ENCODE peak calls at places on chromosome 1, in nine cellular contexts. G is heart left ventricle; C is ovary; F is CD8-positive, alpha-beta T cell; V is fibroblast of lung; L is HepG2; K is GM23338; A is stomach; S is neural progenitor cell. X is an unnamed sample.

GRCh38 chr1:31476891-31477846 is 64.2 kb downstream of the SERINC2 start:
- DNase-seq in S (no peak), A (no peak), C (no peak), L (no peak), F (no peak), G (no peak), V (no peak), K (no peak), X (no peak)

GRCh38 chr1:7551442-7551841 is 219.7 kb upstream of the VAMP3 start:
- DNase-seq in F (no peak), V (no peak), S (no peak), G (peak; percentile 18), A (no peak), C (no peak), L (no peak), K (no peak), X (no peak)

GRCh38 chr1:83418558-83418957 is 580.4 kb downstream of the TTLL7 start:
- DNase-seq in G (no peak), S (no peak), F (no peak), V (no peak), L (no peak), C (no peak), A (no peak), K (no peak), X (no peak)

GRCh38 chr1:116418091-116418830 is 45.2 kb downstream of the ATP1A1 start:
- DNase-seq in G (peak; percentile 87), L (peak; percentile 61), K (peak; percentile 90), C (peak; percentile 82), F (peak; percentile 79), S (peak; percentile 84), A (peak; percentile 85), V (peak; percentile 82), X (peak; percentile 11)

GRCh38 chr1:106746448-106747085 is 309.9 kb upstream of the PRMT6 start:
- DNase-seq in L (no peak), F (no peak), K (peak; percentile 43), C (no peak), V (peak; percentile 2), A (no peak), G (no peak), S (peak; percentile 68), X (no peak)

GRCh38 chr1:170114916-170115315 is 30.8 kb upstream of the NTMT2 start:
- DNase-seq in K (peak; percentile 18), L (no peak), A (no peak), F (no peak), G (no peak), V (peak; percentile 39), S (peak; percentile 57), C (no peak), X (no peak)

GRCh38 chr1:202811296-202812175 is 782 bp downstream of the PCAT6 start:
- DNase-seq in K (peak; percentile 67), A (no peak), V (peak; percentile 8), G (peak; percentile 32), F (no peak), L (peak; percentile 29), S (no peak), C (peak; percentile 31), X (no peak)

GRCh38 chr1:237799762-237800474 is 90.8 kb downstream of the ZP4 start:
- DNase-seq in F (no peak), G (peak; percentile 53), A (peak; percentile 77), V (peak; percentile 34), K (peak; percentile 90), S (peak; percentile 47), C (no peak), L (peak; percentile 43), X (no peak)

GRCh38 chr1:212311836-212312497 is 26.8 kb downstream of the PPP2R5A start:
- DNase-seq in G (no peak), L (no peak), V (no peak), S (no peak), A (no peak), K (no peak), F (no peak), C (no peak), X (no peak)

GRCh38 chr1:245475116-245475515 is 320.3 kb downstream of the KIF26B start:
- DNase-seq in L (no peak), C (no peak), V (peak; percentile 59), S (no peak), G (no peak), A (no peak), F (no peak), K (no peak), X (no peak)

GRCh38 chr1:173430707-173431662 is 46.1 kb upstream of the PRDX6 start:
- DNase-seq in V (peak; percentile 93), L (peak; percentile 76), C (peak; percentile 91), K (peak; percentile 98), A (peak; percentile 95), G (peak; percentile 88), F (peak; percentile 76), S (peak; percentile 95), X (peak; percentile 78)

GRCh38 chr1:79981483-79981882 is 975.0 kb upstream of the ADGRL4 start:
- DNase-seq in G (peak; percentile 16), F (no peak), L (no peak), C (no peak), V (no peak), K (no peak), A (no peak), S (no peak), X (no peak)

GRCh38 chr1:203281851-203282661 is 23.3 kb upstream of the BTG2 start:
- DNase-seq in A (no peak), C (no peak), V (no peak), G (peak; percentile 53), S (no peak), F (no peak), L (peak; percentile 29), K (no peak), X (no peak)

GRCh38 chr1:65476327-65476726 is 55.9 kb downstream of the LEPR start:
- DNase-seq in L (peak; percentile 75), V (no peak), G (no peak), S (no peak), C (no peak), A (no peak), K (no peak), F (no peak), X (no peak)

GRCh38 chr1:18479484-18479883 is 1.2 kb upstream of the KLHDC7A start:
- DNase-seq in K (no peak), V (no peak), L (no peak), S (no peak), F (no peak), G (no peak), A (no peak), C (no peak), X (no peak)

DNA sequence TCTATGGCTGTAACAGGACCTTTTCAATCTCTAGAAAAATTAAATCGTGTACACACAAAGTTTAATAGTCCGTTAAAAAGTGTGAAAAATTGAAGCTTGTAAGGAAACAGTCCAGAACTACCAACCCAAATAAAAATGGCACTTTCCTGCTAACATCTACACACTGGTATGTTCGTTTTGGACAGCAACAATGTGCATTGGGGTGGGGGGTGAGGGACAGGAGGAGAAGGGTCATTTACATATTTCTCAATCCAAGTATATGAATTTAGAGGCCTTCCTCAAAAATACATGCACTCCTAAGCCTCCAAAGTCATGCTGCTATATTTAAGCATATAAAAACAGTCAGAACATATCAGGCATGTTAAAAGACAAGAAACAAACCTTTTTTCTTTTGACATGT is 2.5 kb downstream of the PPP1R15B start:
- DNase-seq in A (no peak), S (no peak), L (no peak), G (no peak), F (no peak), C (no peak), V (no peak), K (no peak), X (no peak)
- H3K4me1 ChIP-seq in A (peaks cover 25% of the 10 kb centered on the region), S (peaks cover 7% of the 10 kb centered on the region), L (peaks cover 32% of the 10 kb centered on the region), G (peaks cover 27% of the 10 kb centered on the region), F (peaks cover 21% of the 10 kb centered on the region), C (peaks cover 3% of the 10 kb centered on the region), V (peaks cover 2% of the 10 kb centered on the region), K (peaks cover 5% of the 10 kb centered on the region), X (peaks cover 27% of the 10 kb centered on the region)

GRCh38 chr1:35454616-35455015 is 102.6 kb downstream of the KIAA0319L start:
- DNase-seq in C (no peak), A (no peak), K (no peak), G (no peak), S (no peak), V (peak; percentile 82), F (no peak), L (peak; percentile 23), X (no peak)

GRCh38 chr1:35452086-35452485 is 105.1 kb downstream of the KIAA0319L start:
- DNase-seq in K (peak; percentile 10), C (no peak), S (no peak), V (peak; percentile 93), L (no peak), A (peak; percentile 59), G (peak; percentile 73), F (no peak), X (no peak)

GRCh38 chr1:35451125-35451528 is 106.1 kb downstream of the KIAA0319L start:
- DNase-seq in C (peak; percentile 76), S (peak; percentile 83), L (peak; percentile 55), G (peak; percentile 80), F (peak; percentile 62), K (peak; percentile 85), A (peak; percentile 87), V (peak; percentile 87), X (peak; percentile 66)

GRCh38 chr1:35449334-35450008 is 107.7 kb downstream of the KIAA0319L start:
- DNase-seq in C (no peak), G (no peak), A (no peak), L (no peak), F (no peak), V (peak; percentile 98), K (no peak), S (no peak), X (no peak)

DNA sequence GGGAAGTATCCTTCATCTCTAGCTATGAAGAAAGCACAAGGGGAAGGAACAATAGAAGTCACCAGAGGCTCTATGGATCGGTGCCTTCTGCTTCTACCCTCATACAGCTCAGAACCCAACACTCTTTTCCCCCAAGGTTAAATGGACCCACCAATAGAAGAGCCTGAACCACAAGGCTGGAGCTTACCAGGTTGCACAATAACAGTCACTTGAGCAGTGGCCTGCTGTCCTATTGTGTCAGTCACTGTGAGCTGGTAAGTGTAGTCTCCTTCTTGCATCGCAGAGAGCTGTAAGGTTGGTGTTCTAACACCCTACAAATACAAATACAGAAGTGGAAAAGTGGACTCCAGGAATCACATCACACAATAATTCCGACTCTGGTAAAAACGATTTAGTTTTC is 103.0 kb downstream of the KIAA0319L start:
- DNase-seq in K (no peak), S (no peak), F (no peak), C (no peak), G (no peak), A (no peak), V (no peak), L (no peak), X (no peak)
- H3K4me3 ChIP-seq in K (no peak overlapping the region), S (no peak overlapping the region), F (no peak overlapping the region), C (no peak overlapping the region), G (no peak overlapping the region), A (no peak overlapping the region), V (no peak overlapping the region), L (no peak overlapping the region), X (no peak overlapping the region)

GRCh38 chr1:42692941-42693340 is 10.7 kb downstream of the YBX1 start:
- DNase-seq in A (no peak), V (no peak), F (no peak), K (no peak), L (no peak), S (no peak), G (no peak), C (no peak), X (no peak)
- H3K4me1 ChIP-seq in A (peaks cover 41% of the 10 kb centered on the region), V (no peaks in the 10 kb centered on the region), F (peaks cover 52% of the 10 kb centered on the region), K (peaks cover 28% of the 10 kb centered on the region), L (peaks cover 57% of the 10 kb centered on the region), S (peaks cover 21% of the 10 kb centered on the region), G (peaks cover 49% of the 10 kb centered on the region), C (peaks cover 10% of the 10 kb centered on the region), X (peaks cover 47% of the 10 kb centered on the region)

DNA sequence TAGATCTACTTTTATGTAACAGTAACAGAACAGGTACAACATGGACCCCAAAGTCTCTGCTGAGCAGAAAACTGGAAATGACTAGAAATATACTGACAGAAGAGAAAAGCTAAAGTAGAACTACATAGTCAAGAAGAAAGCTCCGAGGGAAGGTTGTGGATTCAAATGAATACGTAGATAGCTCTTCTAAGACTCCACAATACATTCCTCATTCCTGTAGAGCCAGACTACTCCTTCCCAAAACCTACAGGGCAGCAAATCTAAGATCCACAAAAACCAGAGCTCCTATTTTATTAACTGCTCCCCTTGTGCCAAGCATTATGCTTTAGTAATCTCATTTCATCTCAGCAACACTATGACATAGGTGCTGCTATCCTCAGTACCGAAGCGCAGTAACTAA is 35.2 kb downstream of the ARID4B start:
- DNase-seq in S (no peak), F (no peak), K (peak; percentile 36), A (no peak), V (no peak), G (no peak), L (no peak), C (no peak), X (no peak)
- H3K4me3 ChIP-seq in S (no peak overlapping the region), F (no peak overlapping the region), K (no peak overlapping the region), A (no peak overlapping the region), V (no peak overlapping the region), G (no peak overlapping the region), L (no peak overlapping the region), C (no peak overlapping the region), X (no peak overlapping the region)

X was measured in thoracic aorta.